ENCODE peak calls at places on chromosome 19, in five cellular contexts. S is stimulated activated CD4-positive, alpha-beta T cell treated with anti-CD3 and anti-CD28 coated beads, Interleukin-2, amount 100 ng/mL, for 48 hours; H is bronchial epithelial cell; M is OCI-M1; I is stimulated activated CD8-positive, alpha-beta memory T cell treated with anti-CD3 and anti-CD28 coated beads, Interleukin-15, amount 100 ng/mL, for 48 hours. K is an unnamed sample.
A peak's percentile ranks its signal among the peaks of the same experiment; 100 is the strongest.

GRCh38 chr19:38402623-38402966 is 298 bp upstream of the FAM98C start:
- DNase-seq in I (no peak), H (no peak), M (no peak), S (no peak), K (no peak)

GRCh38 chr19:47032171-47032811 is 12.7 kb downstream of the NPAS1 start:
- DNase-seq in H (peak; percentile 40), M (peak; percentile 42), S (no peak), I (peak; percentile 35), K (peak; percentile 73)

GRCh38 chr19:4181053-4181508 is 1.3 kb downstream of the SIRT6 start:
- DNase-seq in S (no peak), H (no peak), I (no peak), M (peak; percentile 43), K (no peak)

GRCh38 chr19:55176116-55176515 is 4.0 kb downstream of the SYT5 start:
- DNase-seq in H (no peak), S (no peak), I (no peak), M (peak; percentile 64), K (no peak)

GRCh38 chr19:3243851-3244700 is 19.6 kb downstream of the CELF5 start:
- DNase-seq in M (peak; percentile 73), I (no peak), H (peak; percentile 47), S (peak; percentile 55), K (peak; percentile 63)

GRCh38 chr19:58009666-58010301 is 7.2 kb upstream of the ZNF606 start:
- DNase-seq in I (peak; percentile 47), H (peak; percentile 75), S (peak; percentile 26), M (peak; percentile 97), K (no peak)

GRCh38 chr19:3480383-3481091 is at the start of gene SMIM24:
- DNase-seq in S (no peak), M (no peak), H (no peak), I (no peak), K (no peak)

GRCh38 chr19:38617764-38618589 is at the start of gene MAP4K1:
- DNase-seq in S (peak; percentile 55), M (peak; percentile 43), H (peak; percentile 39), I (peak; percentile 60), K (peak; percentile 92)

GRCh38 chr19:8698433-8699063 is at the start of gene ACTL9:
- DNase-seq in H (no peak), M (no peak), I (no peak), S (no peak), K (no peak)

GRCh38 chr19:49713236-49713845 is 22.4 kb downstream of the CPT1C start:
- DNase-seq in I (no peak), H (peak; percentile 7), M (no peak), S (no peak), K (no peak)

GRCh38 chr19:35397064-35397463 is 26.2 kb downstream of the GPR42 start:
- DNase-seq in M (no peak), H (no peak), S (no peak), I (no peak), K (no peak)

GRCh38 chr19:45211751-45212381 is 33.3 kb downstream of the BLOC1S3 start:
- DNase-seq in I (no peak), H (no peak), S (no peak), M (no peak), K (no peak)

GRCh38 chr19:34500656-34501120 is 19.1 kb downstream of the WTIP start:
- DNase-seq in M (no peak), I (no peak), S (no peak), H (no peak), K (no peak)

GRCh38 chr19:10685210-10685609 is 16.0 kb upstream of the QTRT1 start:
- DNase-seq in I (no peak), M (no peak), S (no peak), H (no peak), K (no peak)

GRCh38 chr19:10074153-10074552 is 12.0 kb upstream of the SHFL start:
- DNase-seq in M (peak; percentile 70), H (peak; percentile 13), I (no peak), S (peak; percentile 58), K (peak; percentile 85)

GRCh38 chr19:10835089-10835753 is 791 bp downstream of the TMED1 start:
- DNase-seq in I (no peak), H (peak; percentile 97), S (no peak), M (no peak), K (peak; percentile 32)

GRCh38 chr19:19171821-19172532 is 1.9 kb upstream of the MEF2B start:
- DNase-seq in S (no peak), H (no peak), I (no peak), M (peak; percentile 32), K (peak; percentile 74)

GRCh38 chr19:32711747-32712146 is 7.8 kb upstream of the TDRD12 start:
- DNase-seq in H (no peak), S (no peak), I (no peak), M (no peak), K (no peak)

GRCh38 chr19:53333071-53333465 is 481 bp upstream of the ZNF845 start:
- DNase-seq in M (peak; percentile 83), I (no peak), S (peak; percentile 7), H (no peak), K (peak; percentile 50)

GRCh38 chr19:55297267-55297666 is 13.5 kb downstream of the BRSK1 start:
- DNase-seq in M (peak; percentile 61), H (no peak), I (no peak), S (no peak), K (no peak)

GRCh38 chr19:32404939-32405430 is 585 bp upstream of the DPY19L3 start:
- DNase-seq in I (no peak), H (no peak), M (peak; percentile 81), S (no peak), K (no peak)

GRCh38 chr19:21833733-21834132 is 2.2 kb downstream of the ZNF43 start:
- DNase-seq in M (no peak), I (no peak), S (no peak), H (no peak), K (no peak)

GRCh38 chr19:41998246-41999020 is 4.4 kb upstream of the ATP1A3 start:
- DNase-seq in I (peak; percentile 40), S (peak; percentile 48), M (peak; percentile 72), H (peak; percentile 10), K (peak; percentile 27)

GRCh38 chr19:7467009-7467989 is 21.5 kb downstream of the PEX11G start:
- DNase-seq in I (no peak), S (no peak), H (no peak), M (no peak), K (no peak)

GRCh38 chr19:46198756-46199155 is 30.8 kb upstream of the IGFL1 start:
- DNase-seq in I (no peak), S (no peak), M (no peak), H (peak; percentile 79), K (no peak)

GRCh38 chr19:50500060-50500752 is 10.8 kb downstream of the JOSD2 start:
- DNase-seq in M (peak; percentile 21), I (no peak), S (no peak), H (no peak), K (peak; percentile 40)

GRCh38 chr19:49333426-49334288 is 1.5 kb upstream of the CD37 start:
- DNase-seq in S (peak; percentile 50), M (no peak), I (peak; percentile 53), H (peak; percentile 10), K (peak; percentile 19)

GRCh38 chr19:49338691-49339363 is 3.6 kb downstream of the CD37 start:
- DNase-seq in M (no peak), S (no peak), H (peak; percentile 83), I (no peak), K (no peak)

GRCh38 chr19:5253403-5254110 is 87.1 kb downstream of the PTPRS start:
- DNase-seq in I (no peak), M (peak; percentile 39), S (no peak), H (no peak), K (no peak)

K was measured in NB4.